ENCODE peak calls at places on chromosome 13, in eight cellular contexts. One of them, this sample, is unnamed.

GRCh38 chr13:105097501-105097900 is 1438.0 kb downstream of the EFNB2 start:
- DNase-seq in stimulated activated CD4-positive, alpha-beta T cell treated with anti-CD3 and anti-CD28 coated beads, Interleukin-1b, Interleukin-23, amount 100 ng/mL, for 24 hours: no peak
- DNase-seq in NCI-H2081: no peak
- DNase-seq in Calu3: no peak
- DNase-seq in Peyer's patch: no peak
- DNase-seq in ELR: no peak
- DNase-seq in activated CD4-positive, alpha-beta T cell treated with anti-CD3 and anti-CD28 coated beads, Interleukin-2, amount 50 U/mL, for 4 hours: no peak
- DNase-seq in Karpas-422: no peak
- DNase-seq in this sample: no peak

GRCh38 chr13:26707122-26708006 is 53.2 kb downstream of the GPR12 start:
- DNase-seq in stimulated activated CD4-positive, alpha-beta T cell treated with anti-CD3 and anti-CD28 coated beads, Interleukin-1b, Interleukin-23, amount 100 ng/mL, for 24 hours: no peak
- DNase-seq in NCI-H2081: peak
- DNase-seq in Calu3: peak
- DNase-seq in Peyer's patch: no peak
- DNase-seq in ELR: peak
- DNase-seq in activated CD4-positive, alpha-beta T cell treated with anti-CD3 and anti-CD28 coated beads, Interleukin-2, amount 50 U/mL, for 4 hours: no peak
- DNase-seq in Karpas-422: peak
- DNase-seq in this sample: peak

GRCh38 chr13:68047889-68048288 is 817.8 kb upstream of the PCDH9 start:
- DNase-seq in stimulated activated CD4-positive, alpha-beta T cell treated with anti-CD3 and anti-CD28 coated beads, Interleukin-1b, Interleukin-23, amount 100 ng/mL, for 24 hours: no peak
- DNase-seq in NCI-H2081: no peak
- DNase-seq in Calu3: no peak
- DNase-seq in Peyer's patch: no peak
- DNase-seq in ELR: peak
- DNase-seq in activated CD4-positive, alpha-beta T cell treated with anti-CD3 and anti-CD28 coated beads, Interleukin-2, amount 50 U/mL, for 4 hours: no peak
- DNase-seq in Karpas-422: no peak
- DNase-seq in this sample: no peak

GRCh38 chr13:35714096-35714495 is 237.6 kb upstream of the MAB21L1 start:
- DNase-seq in stimulated activated CD4-positive, alpha-beta T cell treated with anti-CD3 and anti-CD28 coated beads, Interleukin-1b, Interleukin-23, amount 100 ng/mL, for 24 hours: no peak
- DNase-seq in NCI-H2081: no peak
- DNase-seq in Calu3: no peak
- DNase-seq in Peyer's patch: no peak
- DNase-seq in ELR: no peak
- DNase-seq in activated CD4-positive, alpha-beta T cell treated with anti-CD3 and anti-CD28 coated beads, Interleukin-2, amount 50 U/mL, for 4 hours: no peak
- DNase-seq in Karpas-422: no peak
- DNase-seq in this sample: no peak

GRCh38 chr13:105087941-105088340 is 1447.5 kb downstream of the EFNB2 start:
- DNase-seq in stimulated activated CD4-positive, alpha-beta T cell treated with anti-CD3 and anti-CD28 coated beads, Interleukin-1b, Interleukin-23, amount 100 ng/mL, for 24 hours: no peak
- DNase-seq in NCI-H2081: no peak
- DNase-seq in Calu3: no peak
- DNase-seq in Peyer's patch: no peak
- DNase-seq in ELR: no peak
- DNase-seq in activated CD4-positive, alpha-beta T cell treated with anti-CD3 and anti-CD28 coated beads, Interleukin-2, amount 50 U/mL, for 4 hours: no peak
- DNase-seq in Karpas-422: no peak
- DNase-seq in this sample: no peak

GRCh38 chr13:33827152-33827551 is 9.2 kb downstream of the RFC3 start:
- DNase-seq in stimulated activated CD4-positive, alpha-beta T cell treated with anti-CD3 and anti-CD28 coated beads, Interleukin-1b, Interleukin-23, amount 100 ng/mL, for 24 hours: no peak
- DNase-seq in NCI-H2081: no peak
- DNase-seq in Calu3: no peak
- DNase-seq in Peyer's patch: no peak
- DNase-seq in ELR: no peak
- DNase-seq in activated CD4-positive, alpha-beta T cell treated with anti-CD3 and anti-CD28 coated beads, Interleukin-2, amount 50 U/mL, for 4 hours: no peak
- DNase-seq in Karpas-422: no peak
- DNase-seq in this sample: no peak

GRCh38 chr13:109869312-109870237 is 83.2 kb upstream of the IRS2 start:
- DNase-seq in stimulated activated CD4-positive, alpha-beta T cell treated with anti-CD3 and anti-CD28 coated beads, Interleukin-1b, Interleukin-23, amount 100 ng/mL, for 24 hours: no peak
- DNase-seq in NCI-H2081: no peak
- DNase-seq in Calu3: no peak
- DNase-seq in Peyer's patch: peak
- DNase-seq in ELR: peak
- DNase-seq in activated CD4-positive, alpha-beta T cell treated with anti-CD3 and anti-CD28 coated beads, Interleukin-2, amount 50 U/mL, for 4 hours: no peak
- DNase-seq in Karpas-422: no peak
- DNase-seq in this sample: peak

GRCh38 chr13:22134261-22134660 is 463.4 kb downstream of the FGF9 start:
- DNase-seq in stimulated activated CD4-positive, alpha-beta T cell treated with anti-CD3 and anti-CD28 coated beads, Interleukin-1b, Interleukin-23, amount 100 ng/mL, for 24 hours: no peak
- DNase-seq in NCI-H2081: no peak
- DNase-seq in Calu3: no peak
- DNase-seq in Peyer's patch: no peak
- DNase-seq in ELR: no peak
- DNase-seq in activated CD4-positive, alpha-beta T cell treated with anti-CD3 and anti-CD28 coated beads, Interleukin-2, amount 50 U/mL, for 4 hours: no peak
- DNase-seq in Karpas-422: no peak
- DNase-seq in this sample: no peak

GRCh38 chr13:94236876-94237275 is 242.6 kb downstream of the DCT start:
- DNase-seq in stimulated activated CD4-positive, alpha-beta T cell treated with anti-CD3 and anti-CD28 coated beads, Interleukin-1b, Interleukin-23, amount 100 ng/mL, for 24 hours: no peak
- DNase-seq in NCI-H2081: no peak
- DNase-seq in Calu3: no peak
- DNase-seq in Peyer's patch: no peak
- DNase-seq in ELR: no peak
- DNase-seq in activated CD4-positive, alpha-beta T cell treated with anti-CD3 and anti-CD28 coated beads, Interleukin-2, amount 50 U/mL, for 4 hours: no peak
- DNase-seq in Karpas-422: peak
- DNase-seq in this sample: no peak

GRCh38 chr13:51818771-51819511 is 15.0 kb upstream of the DHRS12 start:
- DNase-seq in stimulated activated CD4-positive, alpha-beta T cell treated with anti-CD3 and anti-CD28 coated beads, Interleukin-1b, Interleukin-23, amount 100 ng/mL, for 24 hours: no peak
- DNase-seq in NCI-H2081: no peak
- DNase-seq in Calu3: no peak
- DNase-seq in Peyer's patch: no peak
- DNase-seq in ELR: no peak
- DNase-seq in activated CD4-positive, alpha-beta T cell treated with anti-CD3 and anti-CD28 coated beads, Interleukin-2, amount 50 U/mL, for 4 hours: peak
- DNase-seq in Karpas-422: no peak
- DNase-seq in this sample: no peak

GRCh38 chr13:40982772-40983171 is 36.3 kb downstream of the ELF1 start:
- DNase-seq in stimulated activated CD4-positive, alpha-beta T cell treated with anti-CD3 and anti-CD28 coated beads, Interleukin-1b, Interleukin-23, amount 100 ng/mL, for 24 hours: no peak
- DNase-seq in NCI-H2081: no peak
- DNase-seq in Calu3: no peak
- DNase-seq in Peyer's patch: peak
- DNase-seq in ELR: peak
- DNase-seq in activated CD4-positive, alpha-beta T cell treated with anti-CD3 and anti-CD28 coated beads, Interleukin-2, amount 50 U/mL, for 4 hours: peak
- DNase-seq in Karpas-422: peak
- DNase-seq in this sample: no peak

GRCh38 chr13:91988331-91988730 is 589.9 kb downstream of the GPC5 start:
- DNase-seq in stimulated activated CD4-positive, alpha-beta T cell treated with anti-CD3 and anti-CD28 coated beads, Interleukin-1b, Interleukin-23, amount 100 ng/mL, for 24 hours: no peak
- DNase-seq in NCI-H2081: no peak
- DNase-seq in Calu3: no peak
- DNase-seq in Peyer's patch: no peak
- DNase-seq in ELR: no peak
- DNase-seq in activated CD4-positive, alpha-beta T cell treated with anti-CD3 and anti-CD28 coated beads, Interleukin-2, amount 50 U/mL, for 4 hours: no peak
- DNase-seq in Karpas-422: no peak
- DNase-seq in this sample: no peak

GRCh38 chr13:24644051-24644450 is 36.2 kb upstream of the ATP12A start:
- DNase-seq in stimulated activated CD4-positive, alpha-beta T cell treated with anti-CD3 and anti-CD28 coated beads, Interleukin-1b, Interleukin-23, amount 100 ng/mL, for 24 hours: no peak
- DNase-seq in NCI-H2081: no peak
- DNase-seq in Calu3: no peak
- DNase-seq in Peyer's patch: no peak
- DNase-seq in ELR: no peak
- DNase-seq in activated CD4-positive, alpha-beta T cell treated with anti-CD3 and anti-CD28 coated beads, Interleukin-2, amount 50 U/mL, for 4 hours: no peak
- DNase-seq in Karpas-422: no peak
- DNase-seq in this sample: peak